ENCODE peak calls at places on chromosomes 5 and 9, in six cellular contexts. D is neural progenitor cell; S is CD8-positive, alpha-beta T cell; P is sigmoid colon; V is upper lobe of right lung; I is dorsolateral prefrontal cortex. J is an unnamed sample.

GRCh38 chr5:62596691-62597090 is 18.1 kb downstream of the LRRC70 start:
- DNase-seq in S (no peak), V (no peak), P (no peak), D (no peak), I (no peak), J (no peak)

GRCh38 chr9:136840877-136841645 is 1.2 kb upstream of the AJM1 start:
- DNase-seq in P (no peak), S (no peak), I (peak), V (no peak), D (peak), J (no peak)

GRCh38 chr5:140828402-140828737 is 610 bp downstream of the PCDHA6 start:
- DNase-seq in D (no peak), S (no peak), P (no peak), V (no peak), I (no peak), J (no peak)

GRCh38 chr9:103798620-103799019 is 295.5 kb upstream of the SMC2 start:
- DNase-seq in I (no peak), D (no peak), P (no peak), S (no peak), V (no peak), J (no peak)

GRCh38 chr9:5667391-5667790 is 38.5 kb downstream of the RIC1 start:
- DNase-seq in P (no peak), V (no peak), D (no peak), S (no peak), I (no peak), J (no peak)

GRCh38 chr5:170451764-170452365 is 52.0 kb upstream of the KCNIP1 start:
- DNase-seq in V (no peak), P (no peak), I (no peak), S (no peak), D (no peak), J (no peak)

GRCh38 chr9:73073337-73074175 is 78.1 kb upstream of the ANXA1 start:
- DNase-seq in V (no peak), S (no peak), I (no peak), D (no peak), P (no peak), J (no peak)

GRCh38 chr9:137317021-137317978 is 15.2 kb upstream of the NRARP start:
- DNase-seq in I (no peak), S (no peak), V (no peak), D (peak), P (peak), J (peak)

GRCh38 chr9:83167126-83167525 is 104.2 kb upstream of the RASEF start:
- DNase-seq in D (no peak), I (no peak), V (no peak), P (no peak), S (no peak), J (no peak)

GRCh38 chr5:10261065-10261464 is 11.0 kb downstream of the CCT5 start:
- DNase-seq in D (no peak), I (no peak), S (no peak), P (no peak), V (no peak), J (no peak)

GRCh38 chr5:53099546-53099945 is 10.0 kb downstream of the MOCS2 start:
- DNase-seq in D (no peak), I (no peak), P (no peak), V (no peak), S (no peak), J (no peak)

GRCh38 chr9:114171500-114171899 is 16.2 kb downstream of the COL27A1 start:
- DNase-seq in V (no peak), S (no peak), I (no peak), D (no peak), P (no peak), J (no peak)

GRCh38 chr5:90480699-90481098 is 6.0 kb downstream of the POLR3G start:
- DNase-seq in V (no peak), I (no peak), D (no peak), S (no peak), P (no peak), J (no peak)

GRCh38 chr5:16048132-16048531 is 131.5 kb downstream of the MARCHF11 start:
- DNase-seq in I (no peak), P (no peak), D (no peak), S (no peak), V (no peak), J (no peak)

GRCh38 chr5:178793156-178793555 is 62.7 kb upstream of the ZNF354A start:
- DNase-seq in I (no peak), V (peak), S (no peak), P (peak), D (peak), J (peak)

GRCh38 chr9:91818647-91819403 is 131.2 kb downstream of the ROR2 start:
- DNase-seq in V (no peak), P (peak), D (no peak), S (no peak), I (no peak), J (no peak)

GRCh38 chr9:91818226-91818587 is 131.8 kb downstream of the ROR2 start:
- DNase-seq in D (no peak), P (peak), S (no peak), I (no peak), V (no peak), J (no peak)

GRCh38 chr9:91816356-91816755 is 133.7 kb downstream of the ROR2 start:
- DNase-seq in I (no peak), V (no peak), D (no peak), P (peak), S (no peak), J (no peak)

GRCh38 chr9:91817106-91817492 is 132.9 kb downstream of the ROR2 start:
- DNase-seq in P (peak), S (no peak), V (no peak), D (no peak), I (no peak), J (no peak)

GRCh38 chr9:91817493-91818225 is 132.4 kb downstream of the ROR2 start:
- DNase-seq in I (no peak), D (peak), P (peak), S (no peak), V (no peak), J (no peak)
- H3K4me3 ChIP-seq in I (peak), D (no peak), P (peak), S (no peak), V (peak), J (no peak)

DNA sequence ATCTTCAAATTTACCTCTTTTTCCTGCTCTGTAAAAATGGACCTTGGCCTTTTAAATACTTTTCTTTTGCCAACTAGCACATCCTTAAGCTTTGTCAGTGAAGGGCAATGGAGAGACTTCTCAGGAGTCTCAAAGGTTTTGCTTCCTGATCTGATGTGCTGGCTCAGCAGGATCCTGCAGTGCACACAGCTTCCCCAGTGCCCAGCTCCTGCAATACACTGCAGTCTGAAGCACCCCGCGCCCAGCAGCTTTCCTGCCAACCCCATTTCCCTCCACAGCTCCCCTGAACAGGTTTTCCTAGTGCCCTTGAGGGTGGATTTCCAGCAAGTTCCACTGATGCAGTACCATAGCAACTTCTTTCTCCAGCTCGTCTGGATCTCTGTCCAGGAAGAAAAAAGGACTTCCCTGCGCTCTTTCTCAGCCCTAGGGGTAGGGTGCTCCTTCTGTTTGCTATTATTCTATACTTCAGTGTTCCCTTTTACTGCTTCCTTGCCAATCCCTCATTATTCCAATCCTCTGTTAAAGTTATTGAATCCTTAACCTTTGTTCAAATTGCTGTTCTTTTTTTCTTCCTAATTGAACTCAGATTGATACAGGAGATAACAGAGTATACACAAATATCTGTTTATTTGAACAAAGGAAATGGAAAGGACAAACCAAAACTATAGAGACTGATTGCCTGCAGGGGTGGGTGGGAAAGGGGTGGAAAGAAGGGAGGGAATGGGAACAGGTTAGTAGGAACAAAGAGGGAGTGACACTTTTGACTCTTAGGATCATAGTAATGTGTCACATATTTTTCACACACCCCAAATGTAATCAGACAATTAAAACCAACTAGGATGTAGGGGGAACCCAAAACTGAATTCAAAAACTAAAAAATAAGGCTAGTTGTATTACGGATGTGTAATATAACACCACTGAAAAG is 8.5 kb downstream of the SNAPC3 start:
- DNase-seq in S (no peak), V (no peak), D (peak), P (no peak), I (no peak), J (no peak)
- H3K4me3 ChIP-seq in S (no peak), V (no peak), D (no peak), P (no peak), I (no peak), J (no peak)

DNA sequence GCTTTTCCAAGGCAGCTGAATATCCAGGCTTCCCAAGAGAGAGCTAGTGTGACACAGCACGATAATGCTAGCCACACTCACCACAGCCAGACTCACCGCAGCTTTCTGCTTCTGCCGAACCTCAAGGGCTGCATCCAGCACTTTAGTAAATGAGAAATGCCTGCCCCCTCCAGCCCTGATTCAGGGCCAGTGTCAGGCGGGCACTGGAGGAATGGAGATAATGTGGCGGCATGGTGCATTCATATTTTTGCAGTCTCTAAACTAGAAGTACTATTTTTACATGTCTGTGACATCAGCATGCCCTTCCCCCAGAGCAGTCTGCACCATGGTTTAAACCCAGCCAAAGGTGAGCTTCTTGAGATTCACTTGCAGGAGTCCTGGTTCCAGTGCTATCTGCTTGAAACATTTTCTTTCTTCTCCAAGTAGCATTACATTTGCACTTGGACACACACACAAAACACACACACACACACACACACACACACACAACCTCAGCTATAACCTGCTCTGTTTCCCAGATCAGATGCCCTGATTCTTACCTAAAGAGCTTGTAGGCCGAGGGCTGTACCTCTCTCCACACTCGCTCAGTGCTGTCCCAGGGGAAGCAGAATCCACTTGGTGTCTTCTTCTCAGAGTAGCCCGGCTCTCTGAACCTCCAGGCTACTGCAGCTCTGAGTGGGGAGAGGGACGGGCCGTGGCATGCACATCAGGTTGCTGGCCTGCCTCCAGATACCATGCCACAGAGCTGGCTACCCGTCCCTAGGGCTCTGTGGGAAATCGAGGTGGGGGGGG is at the start of gene FGF1:
- DNase-seq in P (no peak), S (no peak), D (no peak), V (no peak), I (peak), J (peak)
- H3K4me3 ChIP-seq in P (no peak), S (no peak), D (no peak), V (no peak), I (peak), J (no peak)

GRCh38 chr9:97848582-97849237 is 4.3 kb upstream of the FOXE1 start:
- DNase-seq in I (no peak), D (peak), P (no peak), V (peak), S (no peak), J (no peak)
- H3K4me3 ChIP-seq in I (no peak), D (peak), P (no peak), V (peak), S (peak), J (peak)